ENCODE peak calls at places on chromosomes 2 and 18, in four cellular contexts. B is aorta, O is astrocyte of the cerebellum, X is AG04450. J is an unnamed sample.
A peak's percentile ranks its signal among the peaks of the same experiment; 100 is the strongest.

GRCh38 chr18:7601936-7602335 is 34.8 kb downstream of the PTPRM start:
- DNase-seq in B (no peak), O (no peak), X (no peak), J (no peak)

GRCh38 chr2:1750935-1751767 is 6.8 kb upstream of the PXDN start:
- DNase-seq in B (peak; percentile 81), O (peak; percentile 84), X (peak; percentile 72), J (no peak)

GRCh38 chr2:120934221-120934639 is 198.6 kb downstream of the GLI2 start:
- DNase-seq in B (no peak), O (no peak), X (no peak), J (no peak)

GRCh38 chr18:11653521-11653920 is 35.5 kb upstream of the GNAL start:
- DNase-seq in B (no peak), O (no peak), X (no peak), J (no peak)

GRCh38 chr2:127479219-127479825 is 47.0 kb downstream of the IWS1 start:
- DNase-seq in B (no peak), O (peak; percentile 68), X (peak; percentile 27), J (peak; percentile 21)

GRCh38 chr2:180679693-180680092 is 300.7 kb upstream of the UBE2E3 start:
- DNase-seq in B (no peak), O (no peak), X (no peak), J (no peak)

GRCh38 chr18:28689591-28689990 is 512.7 kb upstream of the CDH2 start:
- DNase-seq in B (no peak), O (no peak), X (no peak), J (no peak)

GRCh38 chr2:37934591-37935513 is 9.8 kb downstream of the RMDN2 start:
- DNase-seq in B (no peak), O (no peak), X (no peak), J (no peak)

GRCh38 chr18:27695054-27695453 is 481.9 kb downstream of the CDH2 start:
- DNase-seq in B (no peak), O (no peak), X (no peak), J (no peak)

GRCh38 chr18:8411492-8411891 is 197.7 kb upstream of the RAB12 start:
- DNase-seq in B (no peak), O (no peak), X (no peak), J (no peak)

GRCh38 chr2:28665041-28665704 is 86.5 kb upstream of the PPP1CB start:
- DNase-seq in B (peak; percentile 88), O (peak; percentile 66), X (peak; percentile 74), J (no peak)

GRCh38 chr18:62384610-62385097 is 59.5 kb downstream of the TNFRSF11A start:
- DNase-seq in B (no peak), O (no peak), X (no peak), J (no peak)

GRCh38 chr2:234952270-234953115 is 676 bp downstream of the SH3BP4 start:
- DNase-seq in B (peak; percentile 54), O (no peak), X (no peak), J (no peak)

GRCh38 chr2:174833737-174834136 is 69.5 kb upstream of the CHRNA1 start:
- DNase-seq in B (no peak), O (no peak), X (no peak), J (no peak)

GRCh38 chr2:38930600-38930999 is 40.9 kb downstream of the ARHGEF33 start:
- DNase-seq in B (no peak), O (no peak), X (no peak), J (no peak)

GRCh38 chr2:100270381-100271146 is 51.7 kb downstream of the LONRF2 start:
- DNase-seq in B (no peak), O (no peak), X (no peak), J (no peak)

GRCh38 chr2:16179701-16180402 is 239.5 kb downstream of the MYCN start:
- DNase-seq in B (no peak), O (no peak), X (no peak), J (no peak)

GRCh38 chr2:177625744-177626655 is 233.4 kb downstream of the AGPS start:
- DNase-seq in B (no peak), O (no peak), X (no peak), J (no peak)

GRCh38 chr2:71784734-71785549 is 331.6 kb downstream of the DYSF start:
- DNase-seq in B (no peak), O (no peak), X (no peak), J (peak; percentile 29)

GRCh38 chr18:74897971-74898657 is 300.4 kb downstream of the ZNF407 start:
- DNase-seq in B (no peak), O (peak; percentile 15), X (no peak), J (no peak)

GRCh38 chr2:65388051-65388531 is 44.3 kb downstream of the SPRED2 start:
- DNase-seq in B (no peak), O (no peak), X (no peak), J (no peak)

GRCh38 chr2:172674034-172674967 is 61.3 kb upstream of the RAPGEF4 start:
- DNase-seq in B (peak; percentile 60), O (no peak), X (no peak), J (no peak)

GRCh38 chr2:43424262-43425207 is 171.3 kb downstream of the THADA start:
- DNase-seq in B (no peak), O (no peak), X (no peak), J (no peak)

GRCh38 chr2:12950957-12951656 is 234.4 kb downstream of the TRIB2 start:
- DNase-seq in B (no peak), O (peak; percentile 31), X (no peak), J (peak; percentile 28)

DNA sequence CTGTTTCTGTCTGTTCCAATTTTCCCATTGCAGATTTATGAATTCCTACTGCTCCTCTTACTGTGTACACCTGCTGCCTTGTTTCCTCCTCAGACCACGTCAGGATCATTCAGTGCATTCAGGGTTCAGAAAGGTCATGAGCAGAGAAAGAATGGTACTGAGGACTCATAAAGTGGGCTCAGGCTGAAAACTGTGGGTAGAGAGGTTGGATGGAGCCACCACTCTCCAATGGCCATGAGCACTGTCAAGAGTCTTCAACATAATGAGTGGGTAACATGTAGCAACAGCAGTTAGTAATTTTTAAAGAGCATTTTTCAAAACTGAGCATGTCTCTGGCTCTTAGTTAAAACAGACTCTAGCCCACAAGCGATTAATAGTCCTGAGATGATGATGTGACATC is 138.2 kb downstream of the ZEB2 start:
- DNase-seq in B (no peak), O (no peak), X (no peak), J (no peak)
- H3K4me3 ChIP-seq in B (no peak overlapping the region), O (no peak overlapping the region), X (no peak overlapping the region), J (no peak overlapping the region)

GRCh38 chr2:19899853-19900525 is 1.8 kb downstream of the TTC32 start:
- DNase-seq in B (no peak), O (no peak), X (no peak), J (no peak)

GRCh38 chr2:19901201-19901457 is 654 bp downstream of the TTC32 start:
- DNase-seq in B (peak; percentile 56), O (no peak), X (no peak), J (no peak)

GRCh38 chr2:19897623-19898245 is 4.0 kb downstream of the TTC32 start:
- DNase-seq in B (no peak), O (no peak), X (no peak), J (no peak)

GRCh38 chr2:19900536-19901200 is 1.1 kb downstream of the TTC32 start:
- DNase-seq in B (no peak), O (no peak), X (no peak), J (no peak)

GRCh38 chr2:19898592-19899329 is 3.0 kb downstream of the TTC32 start:
- DNase-seq in B (no peak), O (no peak), X (no peak), J (no peak)
- H3K4me3 ChIP-seq in B (no peak overlapping the region), O (peak overlapping the region; percentile 0), X (peak overlapping the region; percentile 11), J (no peak overlapping the region)

GRCh38 chr2:163122257-163122656 is 283.7 kb upstream of the KCNH7 start:
- DNase-seq in B (no peak), O (no peak), X (no peak), J (no peak)
- H3K4me3 ChIP-seq in B (no peak overlapping the region), O (no peak overlapping the region), X (no peak overlapping the region), J (no peak overlapping the region)

GRCh38 chr2:113103277-113103676 is 24.1 kb upstream of the IL1RN start:
- DNase-seq in B (no peak), O (no peak), X (no peak), J (no peak)

GRCh38 chr2:113103958-113104627 is 23.3 kb upstream of the IL1RN start:
- DNase-seq in B (no peak), O (no peak), X (no peak), J (no peak)

GRCh38 chr2:113102133-113102532 is 25.3 kb upstream of the IL1RN start:
- DNase-seq in B (no peak), O (no peak), X (no peak), J (no peak)

GRCh38 chr2:113098061-113098460 is 29.3 kb upstream of the IL1RN start:
- DNase-seq in B (no peak), O (no peak), X (no peak), J (no peak)

DNA sequence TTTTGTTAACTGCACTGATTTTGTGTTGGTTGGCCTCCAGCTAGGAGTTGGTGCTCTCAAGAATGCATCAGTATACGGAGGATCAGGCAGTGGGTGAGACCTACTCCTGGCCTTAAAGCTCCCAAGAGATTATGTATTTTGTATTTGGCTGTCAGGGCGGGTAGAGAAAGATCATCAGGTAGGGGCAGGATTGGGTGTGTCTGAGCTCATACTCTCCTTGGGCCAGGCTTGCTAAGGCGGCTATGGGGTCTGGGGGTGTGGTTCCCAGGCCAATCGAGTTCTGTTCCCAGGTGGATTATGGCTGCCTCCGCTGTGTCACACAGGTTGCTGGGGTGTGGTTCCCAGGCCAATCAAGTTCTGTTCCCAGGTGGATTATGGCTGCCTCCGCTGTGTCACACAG is 28.9 kb upstream of the IL1RN start:
- DNase-seq in B (no peak), O (no peak), X (no peak), J (no peak)
- H3K4me3 ChIP-seq in B (no peak overlapping the region), O (no peak overlapping the region), X (no peak overlapping the region), J (no peak overlapping the region)

GRCh38 chr2:236174608-236175001 is 6.4 kb upstream of the GBX2 start:
- DNase-seq in B (no peak), O (no peak), X (no peak), J (no peak)
- H3K4me3 ChIP-seq in B (no peak overlapping the region), O (no peak overlapping the region), X (no peak overlapping the region), J (no peak overlapping the region)

DNA sequence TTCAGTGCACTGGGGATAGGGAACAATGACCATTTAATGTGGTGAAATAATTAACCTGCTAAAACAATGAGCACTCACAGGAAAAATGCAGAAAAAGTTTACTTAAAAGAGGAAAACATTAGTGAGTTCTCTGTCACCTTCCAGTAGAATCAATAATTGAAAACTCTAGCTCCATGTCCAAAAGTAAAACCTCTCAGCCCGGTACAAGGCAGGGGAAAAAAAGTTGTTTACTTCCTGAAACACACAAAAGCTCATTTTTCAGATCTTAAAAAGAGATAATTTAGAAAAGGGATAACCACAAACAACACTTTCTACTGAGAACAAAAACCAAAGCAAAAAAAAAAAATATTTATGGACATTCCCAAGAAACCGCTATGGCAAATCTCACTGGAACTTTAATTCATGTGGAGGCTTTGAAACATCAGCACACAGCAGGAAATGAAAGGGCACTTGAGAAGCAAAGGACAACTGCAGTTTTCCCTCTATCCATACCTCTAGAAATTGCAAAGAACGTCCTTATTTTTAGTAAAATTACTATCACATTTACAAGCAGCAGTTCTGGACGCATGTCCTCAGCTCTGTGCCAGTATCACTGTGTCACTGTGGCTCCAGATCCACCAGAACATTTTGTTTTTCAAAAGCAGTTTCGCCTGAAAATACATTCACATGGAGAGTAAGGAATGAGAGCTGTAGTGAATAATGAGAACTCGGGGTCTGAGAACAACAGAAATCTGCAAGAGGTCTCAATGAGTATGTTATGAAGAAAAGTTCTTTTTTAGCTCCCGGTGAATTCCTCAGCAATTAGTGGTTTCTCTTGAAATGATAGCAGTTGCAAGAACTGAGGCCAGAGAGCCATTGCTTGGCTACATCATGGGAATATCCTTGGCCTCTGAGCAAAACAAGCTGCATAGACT is 44.7 kb upstream of the DNAH7 start:
- DNase-seq in B (no peak), O (peak; percentile 90), X (peak; percentile 50), J (no peak)
- H3K4me3 ChIP-seq in B (peak overlapping the region; percentile 26), O (no peak overlapping the region), X (no peak overlapping the region), J (no peak overlapping the region)

J was measured in kidney epithelial cell.